ENCODE peak calls at places on chromosomes 1 and 21, in eight cellular contexts. U is HL-60; Z is esophagus muscularis mucosa; Q is activated T-cell treated with anti-CD3 and anti-CD28 coated beads for 24 hours; F is stimulated activated CD4-positive, alpha-beta T cell treated with anti-CD3 and anti-CD28 coated beads, Interleukin-15, amount 100 ng/mL, for 1 hour; Y is type B pancreatic cell; N is SK-N-SH; E is hippocampal formation. B is an unnamed sample.

GRCh38 chr1:108190686-108191416 is 9.3 kb downstream of the SLC25A24 start:
- DNase-seq in U (no peak), Z (no peak), Q (no peak), F (no peak), Y (no peak), N (no peak), E (no peak), B (no peak)

GRCh38 chr1:209931141-209931540 is 6.9 kb upstream of the SYT14 start:
- DNase-seq in U (no peak), Z (no peak), Q (no peak), F (no peak), Y (no peak), N (no peak), E (no peak), B (no peak)

GRCh38 chr1:209633335-209633997 is 18.8 kb downstream of the LAMB3 start:
- DNase-seq in U (no peak), Z (no peak), Q (no peak), F (no peak), Y (no peak), N (no peak), E (no peak), B (no peak)

GRCh38 chr1:209884249-209884648 is 53.8 kb upstream of the SYT14 start:
- DNase-seq in U (no peak), Z (no peak), Q (no peak), F (no peak), Y (no peak), N (no peak), E (no peak), B (no peak)

GRCh38 chr1:210418863-210419641 is 90.3 kb downstream of the HHAT start:
- DNase-seq in U (no peak), Z (peak), Q (no peak), F (no peak), Y (no peak), N (no peak), E (no peak), B (no peak)

GRCh38 chr1:20787775-20788488 is 825 bp upstream of the HP1BP3 start:
- DNase-seq in U (no peak), Z (peak), Q (no peak), F (no peak), Y (no peak), N (peak), E (no peak), B (peak)

GRCh38 chr1:40627987-40628902 is 37.2 kb downstream of the RIMS3 start:
- DNase-seq in U (no peak), Z (no peak), Q (no peak), F (no peak), Y (no peak), N (no peak), E (no peak), B (no peak)

GRCh38 chr1:17123196-17124045 is 4.2 kb upstream of the PADI2 start:
- DNase-seq in U (no peak), Z (no peak), Q (no peak), F (no peak), Y (no peak), N (no peak), E (no peak), B (no peak)

GRCh38 chr1:78779831-78780230 is 130.2 kb downstream of the IFI44 start:
- DNase-seq in U (no peak), Z (no peak), Q (no peak), F (no peak), Y (no peak), N (no peak), E (no peak), B (no peak)

GRCh38 chr1:94544706-94545490 is 3.3 kb upstream of the F3 start:
- DNase-seq in U (no peak), Z (no peak), Q (no peak), F (no peak), Y (no peak), N (no peak), E (no peak), B (no peak)

GRCh38 chr21:26082549-26082948 is 88.0 kb downstream of the APP start:
- DNase-seq in U (no peak), Z (no peak), Q (no peak), F (no peak), Y (no peak), N (no peak), E (no peak), B (no peak)

GRCh38 chr1:93080424-93080823 is 1.3 kb downstream of the MTF2 start:
- DNase-seq in U (peak), Z (no peak), Q (no peak), F (no peak), Y (no peak), N (peak), E (peak), B (peak)

GRCh38 chr21:14956826-14957225 is 108.0 kb downstream of the NRIP1 start:
- DNase-seq in U (no peak), Z (no peak), Q (no peak), F (no peak), Y (no peak), N (no peak), E (no peak), B (no peak)

GRCh38 chr1:61975621-61976020 is 219.0 kb upstream of the L1TD1 start:
- DNase-seq in U (no peak), Z (no peak), Q (no peak), F (no peak), Y (no peak), N (no peak), E (no peak), B (no peak)

GRCh38 chr1:233655433-233655844 is 41.5 kb downstream of the KCNK1 start:
- DNase-seq in U (no peak), Z (no peak), Q (no peak), F (no peak), Y (no peak), N (no peak), E (no peak), B (no peak)

GRCh38 chr1:118947790-118948189 is 40.4 kb downstream of the TBX15 start:
- DNase-seq in U (no peak), Z (no peak), Q (no peak), F (no peak), Y (no peak), N (no peak), E (no peak), B (no peak)

GRCh38 chr1:24641646-24642151 is 1.4 kb upstream of the SRRM1 start:
- DNase-seq in U (peak), Z (peak), Q (peak), F (no peak), Y (no peak), N (peak), E (no peak), B (peak)

GRCh38 chr1:224637510-224637909 is 21.4 kb downstream of the CNIH3 start:
- DNase-seq in U (no peak), Z (no peak), Q (no peak), F (no peak), Y (no peak), N (no peak), E (no peak), B (no peak)

GRCh38 chr21:32474179-32475059 is 61.9 kb downstream of the EVA1C start:
- DNase-seq in U (no peak), Z (no peak), Q (no peak), F (no peak), Y (no peak), N (peak), E (no peak), B (no peak)

GRCh38 chr1:202162049-202162417 is 1.6 kb upstream of the PTPN7 start:
- DNase-seq in U (peak), Z (no peak), Q (no peak), F (peak), Y (no peak), N (no peak), E (no peak), B (no peak)

GRCh38 chr1:154407021-154407865 is 2.1 kb downstream of the IL6R start:
- DNase-seq in U (peak), Z (no peak), Q (no peak), F (no peak), Y (no peak), N (no peak), E (peak), B (no peak)

GRCh38 chr1:54221867-54222484 is 22.0 kb downstream of the MRPL37 start:
- DNase-seq in U (no peak), Z (no peak), Q (no peak), F (no peak), Y (no peak), N (no peak), E (no peak), B (no peak)

GRCh38 chr1:91765293-91765692 is 120.7 kb downstream of the TGFBR3 start:
- DNase-seq in U (no peak), Z (no peak), Q (no peak), F (no peak), Y (no peak), N (no peak), E (no peak), B (no peak)

GRCh38 chr1:233122779-233123178 is 172.4 kb downstream of the NTPCR start:
- DNase-seq in U (no peak), Z (no peak), Q (no peak), F (no peak), Y (no peak), N (no peak), E (no peak), B (no peak)

GRCh38 chr1:3779265-3779911 is 6.8 kb downstream of the SMIM1 start:
- DNase-seq in U (no peak), Z (no peak), Q (no peak), F (no peak), Y (no peak), N (no peak), E (no peak), B (no peak)

GRCh38 chr1:226688852-226689251 is 50.2 kb downstream of the ITPKB start:
- DNase-seq in U (no peak), Z (no peak), Q (no peak), F (no peak), Y (no peak), N (no peak), E (peak), B (peak)

GRCh38 chr1:219945795-219946194 is 17.4 kb upstream of the SLC30A10 start:
- DNase-seq in U (no peak), Z (no peak), Q (no peak), F (no peak), Y (no peak), N (no peak), E (no peak), B (no peak)

GRCh38 chr1:54413295-54413694 is 7.1 kb upstream of the SSBP3 start:
- DNase-seq in U (no peak), Z (no peak), Q (no peak), F (no peak), Y (no peak), N (no peak), E (peak), B (peak)

GRCh38 chr1:215360021-215360420 is 207.1 kb upstream of the KCTD3 start:
- DNase-seq in U (no peak), Z (no peak), Q (no peak), F (no peak), Y (no peak), N (no peak), E (no peak), B (no peak)

GRCh38 chr1:236176337-236177336 is 34.3 kb downstream of the GPR137B start:
- DNase-seq in U (no peak), Z (no peak), Q (no peak), F (no peak), Y (no peak), N (no peak), E (no peak), B (peak)

GRCh38 chr1:209156991-209157390 is 426.5 kb upstream of the CAMK1G start:
- DNase-seq in U (no peak), Z (no peak), Q (no peak), F (no peak), Y (no peak), N (no peak), E (no peak), B (no peak)